ENCODE peak calls at places on chromosomes 3 and 15, in ten cellular contexts. A is GM13976; F is nucleus accumbens; U is neuronal stem cell; T is NCI-H1092 treated with DMSO at 0.1 percent for 48 hours; C is activated T-helper 1 cell treated with anti-CD3 and anti-CD28 coated beads, Interleukin-12 subunit alpha, Interleukin-12 subunit beta, Interleukin-2, Interleukin-4 antibody, amounts not matched to agents 30 ng/mL and 10 ng/mL and 1 ng/mL, durations not matched to agents 14 hours and 24 hours and 36 hours; B is adrenal gland; O is fibroblast of mammary gland; V is sigmoid colon; D is IMR-90. N is an unnamed sample.

GRCh38 chr3:188690076-188690475 is 481.7 kb upstream of the TPRG1 start:
- DNase-seq in A (no peak), F (no peak), U (no peak), T (no peak), C (no peak), B (no peak), O (no peak), V (no peak), D (no peak), N (no peak)

GRCh38 chr3:194874783-194875182 is 189.1 kb downstream of the FAM43A start:
- DNase-seq in A (no peak), F (no peak), U (no peak), T (no peak), C (no peak), B (peak; percentile 5), O (no peak), V (no peak), D (no peak), N (no peak)

GRCh38 chr3:183907911-183908331 is 23.2 kb upstream of the PARL start:
- DNase-seq in A (no peak), F (no peak), U (no peak), T (no peak), C (no peak), B (no peak), O (no peak), V (no peak), D (no peak), N (no peak)

GRCh38 chr15:98903377-98904018 is 104.1 kb downstream of the PGPEP1L start:
- DNase-seq in A (no peak), F (no peak), U (no peak), T (no peak), C (no peak), B (no peak), O (peak; percentile 86), V (no peak), D (peak; percentile 73), N (peak; percentile 45)

GRCh38 chr15:40449275-40449674 is 8.5 kb downstream of the BAHD1 start:
- DNase-seq in A (no peak), F (no peak), U (no peak), T (no peak), C (no peak), B (no peak), O (peak; percentile 46), V (no peak), D (peak; percentile 41), N (peak; percentile 35)

GRCh38 chr3:52093751-52094525 is 37.6 kb upstream of the DUSP7 start:
- DNase-seq in A (no peak), F (no peak), U (no peak), T (no peak), C (no peak), B (no peak), O (peak; percentile 18), V (peak; percentile 37), D (peak; percentile 61), N (peak; percentile 48)

GRCh38 chr3:69806735-69807438 is 67.6 kb downstream of the MITF start:
- DNase-seq in A (no peak), F (no peak), U (no peak), T (no peak), C (no peak), B (no peak), O (peak; percentile 69), V (no peak), D (peak; percentile 85), N (peak; percentile 92)

GRCh38 chr3:66809579-66809958 is 188.5 kb upstream of the KBTBD8 start:
- DNase-seq in A (no peak), F (no peak), U (no peak), T (no peak), C (no peak), B (no peak), O (no peak), V (no peak), D (no peak), N (no peak)

GRCh38 chr3:134952372-134952771 is 157.3 kb downstream of the EPHB1 start:
- DNase-seq in A (no peak), F (no peak), U (no peak), T (no peak), C (no peak), B (no peak), O (no peak), V (no peak), D (no peak), N (no peak)

GRCh38 chr3:169432692-169433432 is 230.7 kb downstream of the MECOM start:
- DNase-seq in A (no peak), F (no peak), U (no peak), T (peak; percentile 42), C (no peak), B (no peak), O (no peak), V (no peak), D (no peak), N (no peak)

GRCh38 chr3:71016141-71016845 is 567.2 kb downstream of the FOXP1 start:
- DNase-seq in A (no peak), F (no peak), U (no peak), T (no peak), C (no peak), B (no peak), O (peak; percentile 50), V (no peak), D (no peak), N (no peak)

GRCh38 chr15:90261811-90262210 is 3.7 kb upstream of the NGRN start:
- DNase-seq in A (no peak), F (no peak), U (no peak), T (no peak), C (no peak), B (no peak), O (peak; percentile 80), V (no peak), D (peak; percentile 71), N (peak; percentile 18)

GRCh38 chr15:71385026-71385425 is 269.8 kb downstream of the THSD4 start:
- DNase-seq in A (no peak), F (no peak), U (no peak), T (peak; percentile 60), C (no peak), B (no peak), O (no peak), V (no peak), D (peak; percentile 25), N (no peak)

GRCh38 chr3:155895379-155895900 is 25.0 kb downstream of the GMPS start:
- DNase-seq in A (no peak), F (no peak), U (no peak), T (no peak), C (no peak), B (no peak), O (no peak), V (no peak), D (no peak), N (no peak)

GRCh38 chr3:17195192-17195611 is 310.4 kb downstream of the PLCL2 start:
- DNase-seq in A (peak; percentile 56), F (no peak), U (no peak), T (peak; percentile 53), C (no peak), B (no peak), O (peak; percentile 27), V (no peak), D (peak; percentile 29), N (no peak)

GRCh38 chr15:89439764-89440163 is 56.6 kb downstream of the RHCG start:
- DNase-seq in A (no peak), F (no peak), U (no peak), T (no peak), C (no peak), B (no peak), O (no peak), V (no peak), D (no peak), N (no peak)

GRCh38 chr3:165837058-165837525 is at the start of gene BCHE:
- DNase-seq in A (no peak), F (no peak), U (peak; percentile 30), T (no peak), C (no peak), B (peak; percentile 23), O (peak; percentile 76), V (peak; percentile 64), D (peak; percentile 30), N (no peak)

N was measured in HFFc6.